ENCODE peak calls at places on chromosomes 6 and 20, in nine cellular contexts. T is HCT116, M is HepG2, G is suprapubic skin, C is stomach, E is A549, V is H1, J is Peyer's patch, Y is IMR-90. F is an unnamed sample. For H3K9me3, the result is how much of the 10 kb centered on the place peaks cover.

GRCh38 chr20:19129976-19130612 is 82.3 kb upstream of the SLC24A3 start:
- DNase-seq in J (peak), M (no peak), E (no peak), G (no peak), T (no peak), Y (no peak), V (no peak), C (peak), F (no peak)

GRCh38 chr6:170268216-170269129 is 22.4 kb downstream of the DLL1 start:
- DNase-seq in M (no peak), J (no peak), C (no peak), V (no peak), T (no peak), Y (no peak), G (no peak), E (no peak), F (no peak)

GRCh38 chr6:167225903-167226508 is 65.1 kb upstream of the UNC93A start:
- DNase-seq in E (no peak), C (no peak), M (no peak), V (no peak), G (peak), Y (no peak), T (no peak), J (no peak), F (no peak)

GRCh38 chr6:82869493-82869892 is 196.1 kb downstream of the UBE3D start:
- DNase-seq in M (no peak), V (no peak), C (no peak), J (no peak), Y (no peak), G (no peak), T (no peak), E (no peak), F (no peak)

GRCh38 chr20:35106827-35107380 is 14.3 kb upstream of the TRPC4AP start:
- DNase-seq in C (no peak), T (no peak), G (no peak), M (no peak), J (no peak), E (no peak), Y (no peak), V (no peak), F (no peak)

GRCh38 chr6:68990313-68990712 is 355.2 kb downstream of the ADGRB3 start:
- DNase-seq in G (no peak), Y (no peak), E (no peak), C (no peak), T (no peak), M (no peak), J (no peak), V (no peak), F (no peak)

GRCh38 chr6:160360955-160361354 is 12.8 kb downstream of the SLC22A3 start:
- DNase-seq in J (no peak), Y (no peak), T (no peak), C (no peak), E (no peak), G (no peak), M (no peak), V (no peak), F (no peak)

GRCh38 chr20:3407426-3408250 is at the start of gene DNAAF9:
- DNase-seq in Y (peak), E (peak), J (peak), C (peak), G (peak), T (peak), M (peak), V (peak), F (no peak)

GRCh38 chr20:24952376-24953203 is 3.5 kb downstream of the CST7 start:
- DNase-seq in T (no peak), G (no peak), V (no peak), C (peak), Y (no peak), J (peak), M (no peak), E (no peak), F (no peak)

GRCh38 chr6:139944131-139944530 is 569.7 kb upstream of the CITED2 start:
- DNase-seq in C (no peak), T (no peak), J (no peak), E (no peak), G (no peak), M (no peak), Y (no peak), V (no peak), F (no peak)

GRCh38 chr20:61640846-61641245 is 388.8 kb downstream of the CDH4 start:
- DNase-seq in Y (no peak), E (no peak), V (no peak), M (no peak), C (no peak), J (no peak), G (no peak), T (no peak), F (no peak)

GRCh38 chr20:61636531-61637116 is 384.6 kb downstream of the CDH4 start:
- DNase-seq in E (no peak), V (no peak), T (no peak), C (no peak), J (no peak), G (no peak), Y (no peak), M (no peak), F (no peak)

GRCh38 chr20:61640171-61640570 is 388.1 kb downstream of the CDH4 start:
- DNase-seq in G (no peak), Y (peak), V (no peak), M (no peak), J (no peak), E (no peak), C (no peak), T (no peak), F (no peak)

GRCh38 chr20:61635721-61636455 is 383.8 kb downstream of the CDH4 start:
- DNase-seq in T (no peak), C (no peak), J (no peak), Y (no peak), G (no peak), V (no peak), M (no peak), E (no peak), F (no peak)

DNA sequence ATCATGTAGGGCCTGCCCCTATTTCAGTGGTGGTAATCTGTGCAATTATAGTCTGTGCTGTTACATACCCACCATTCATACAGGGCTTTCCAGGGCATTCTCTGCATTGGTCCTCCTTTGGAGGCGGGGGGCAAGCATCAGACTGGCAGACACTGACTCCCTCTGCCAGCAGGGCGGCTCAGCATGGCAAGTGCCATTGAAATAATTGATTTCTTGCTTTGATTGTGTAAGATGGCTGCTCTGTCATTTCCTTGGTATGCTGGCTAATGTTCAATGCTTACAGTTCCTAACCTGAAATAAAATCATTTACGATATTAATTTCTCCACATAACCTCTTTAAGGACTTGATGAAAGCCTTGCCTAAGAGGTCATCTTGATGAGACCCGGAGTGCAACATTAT is 387.1 kb downstream of the CDH4 start:
- DNase-seq in G (no peak), C (no peak), T (no peak), M (no peak), J (no peak), V (no peak), E (no peak), Y (peak), F (no peak)
- TF ChIP-seq CTCF in G (no peak), C (no peak), T (no peak), M (no peak), J (no peak), V (no peak), E (no peak), Y (no peak), F (no peak)

GRCh38 chr6:96433950-96434349 is 87.7 kb upstream of the UFL1 start:
- DNase-seq in G (no peak), Y (no peak), M (no peak), E (no peak), T (no peak), C (no peak), J (no peak), V (no peak), F (no peak)

GRCh38 chr6:96436398-96436797 is 85.2 kb upstream of the UFL1 start:
- DNase-seq in G (no peak), E (no peak), V (no peak), M (no peak), Y (no peak), C (no peak), J (no peak), T (no peak), F (no peak)
- H3K9me3 ChIP-seq in G (under half), E (under half), V (under half), M (under half), Y (under half), C (under half), J (under half), T (under half), F (under half)

DNA sequence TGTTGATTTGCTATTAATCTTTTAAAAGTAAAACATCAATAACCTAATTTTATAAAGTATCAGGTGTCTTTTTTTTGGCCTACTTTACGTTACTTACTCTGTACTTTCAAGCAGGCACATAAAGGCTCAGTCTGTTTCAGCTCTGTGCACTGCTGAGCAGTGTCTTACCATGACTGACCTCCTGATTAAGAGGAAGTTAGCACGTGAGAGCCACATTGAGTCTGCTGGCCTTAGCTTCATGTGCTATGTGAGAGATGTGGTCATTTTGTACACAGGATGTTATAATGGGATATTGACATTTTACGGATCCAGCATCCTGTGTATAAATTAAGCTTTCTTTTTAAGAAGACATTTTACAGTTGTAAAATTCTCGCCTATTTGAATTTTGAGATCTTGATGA is 31.9 kb downstream of the ARID1B start:
- DNase-seq in M (no peak), T (no peak), J (no peak), G (no peak), C (no peak), V (no peak), E (no peak), Y (peak), F (no peak)
- TF ChIP-seq POLR2A in M (no peak), T (no peak), J (no peak), G (no peak), C (no peak), V (no peak), E (no peak), Y (no peak), F (no peak)

GRCh38 chr20:12355185-12355584 is 437.5 kb downstream of the BTBD3 start:
- DNase-seq in C (no peak), M (no peak), T (no peak), J (no peak), G (no peak), V (no peak), Y (no peak), E (no peak), F (no peak)

GRCh38 chr20:12358655-12359009 is 440.9 kb downstream of the BTBD3 start:
- DNase-seq in G (no peak), J (no peak), E (no peak), T (no peak), Y (no peak), V (no peak), M (no peak), C (no peak), F (no peak)

GRCh38 chr20:12354725-12355124 is 437.0 kb downstream of the BTBD3 start:
- DNase-seq in E (no peak), C (no peak), Y (no peak), G (no peak), J (no peak), V (no peak), T (no peak), M (no peak), F (no peak)

DNA sequence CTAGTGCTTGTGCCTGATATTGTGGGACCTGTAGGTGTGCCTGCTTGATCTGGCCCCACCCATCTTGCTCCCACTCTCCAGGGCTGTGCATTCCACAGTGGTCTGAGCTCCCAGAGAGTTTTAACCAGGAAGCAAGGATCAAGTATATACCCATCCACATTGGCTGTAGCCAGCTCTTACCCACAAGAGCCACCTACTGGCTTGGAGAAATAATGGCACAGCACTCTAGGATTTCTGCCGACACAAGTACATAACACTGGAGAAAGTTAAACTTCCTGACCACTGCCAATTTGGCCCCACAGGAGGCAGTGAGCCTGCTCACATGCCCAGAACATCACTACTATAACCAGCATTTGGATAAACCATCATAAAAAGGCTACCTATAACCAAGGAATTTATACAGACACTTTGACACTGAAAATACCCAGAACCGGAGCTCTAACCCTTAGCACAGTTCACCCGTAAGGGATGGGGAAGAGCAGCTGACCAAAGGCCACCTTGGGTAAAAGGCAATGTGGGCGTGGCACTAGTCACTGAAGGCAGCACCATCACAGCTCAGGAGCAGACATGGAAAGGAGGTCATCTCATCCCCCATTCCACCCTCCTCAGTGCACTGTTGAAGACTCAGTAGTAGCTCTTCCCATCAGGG is 440.4 kb downstream of the BTBD3 start:
- DNase-seq in J (no peak), Y (no peak), E (peak), T (no peak), G (no peak), M (no peak), V (no peak), C (no peak), F (no peak)
- TF ChIP-seq CTCF in J (no peak), Y (no peak), E (no peak), T (no peak), G (no peak), M (peak), V (peak), C (no peak), F (no peak)

GRCh38 chr6:119385994-119386393 is 36.4 kb upstream of the MAN1A1 start:
- DNase-seq in V (no peak), M (no peak), E (no peak), G (no peak), C (no peak), Y (no peak), T (no peak), J (no peak), F (no peak)
- H3K9me3 ChIP-seq in V (under half), M (under half), E (under half), G (under half), C (under half), Y (under half), T (under half), J (under half), F (under half)

F was measured in esophagus squamous epithelium.